ENCODE peak calls at places on chromosomes 6 and 20, in four cellular contexts. D is NCI-H2171 treated with DMSO at 0.1 percent for 48 hours, Z is left ventricle myocardium inferior, J is 8988T. K is an unnamed sample.

GRCh38 chr6:111667921-111668320 is 62.2 kb upstream of the TRAF3IP2 start:
- DNase-seq in Z (no peak), J (no peak), D (no peak), K (no peak)

GRCh38 chr6:132161283-132161682 is 210.1 kb upstream of the CCN2 start:
- DNase-seq in Z (no peak), J (no peak), D (no peak), K (no peak)

GRCh38 chr6:5422321-5422915 is 161.1 kb downstream of the FARS2 start:
- DNase-seq in Z (no peak), J (no peak), D (peak; percentile 45), K (no peak)

GRCh38 chr20:31260326-31260932 is 3.0 kb downstream of the DEFB115 start:
- DNase-seq in Z (no peak), J (no peak), D (peak; percentile 30), K (no peak)

GRCh38 chr6:127119361-127120108 is 1.1 kb downstream of the RSPO3 start:
- DNase-seq in J (no peak), D (no peak), Z (no peak), K (no peak)

GRCh38 chr6:114194362-114195343 is 148.2 kb downstream of the HS3ST5 start:
- DNase-seq in D (no peak), Z (no peak), J (no peak), K (no peak)

GRCh38 chr20:24772667-24773066 is 176.4 kb upstream of the CST7 start:
- DNase-seq in Z (no peak), D (no peak), J (no peak), K (no peak)

GRCh38 chr20:63475209-63475608 is 2.8 kb upstream of the KCNQ2 start:
- DNase-seq in Z (no peak), D (no peak), J (no peak), K (no peak)

GRCh38 chr6:13428528-13429405 is 58.6 kb downstream of the GFOD1 start:
- DNase-seq in Z (no peak), D (no peak), J (no peak), K (no peak)

GRCh38 chr6:168215121-168215808 is 104.3 kb downstream of the DACT2 start:
- DNase-seq in J (no peak), D (no peak), Z (no peak), K (no peak)

GRCh38 chr20:58546312-58546711 is 31.1 kb upstream of the APCDD1L start:
- DNase-seq in D (no peak), Z (no peak), J (no peak), K (no peak)

GRCh38 chr6:43627008-43627825 is 1.8 kb downstream of the GTPBP2 start:
- DNase-seq in D (no peak), J (no peak), Z (peak; percentile 65), K (no peak)

GRCh38 chr6:56279346-56280080 is 32.1 kb upstream of the COL21A1 start:
- DNase-seq in D (no peak), J (no peak), Z (no peak), K (no peak)

GRCh38 chr6:6788394-6789020 is 200.0 kb downstream of the LY86 start:
- DNase-seq in Z (no peak), D (peak; percentile 72), J (no peak), K (no peak)

GRCh38 chr6:142886431-142887170 is 58.4 kb downstream of the HIVEP2 start:
- DNase-seq in D (peak; percentile 24), J (no peak), Z (no peak), K (peak; percentile 90)

GRCh38 chr6:158185729-158186456 is 17.7 kb downstream of the GTF2H5 start:
- DNase-seq in J (no peak), Z (no peak), D (no peak), K (no peak)

GRCh38 chr20:63070301-63070625 is 63.5 kb upstream of the BHLHE23 start:
- DNase-seq in Z (no peak), D (no peak), J (no peak), K (no peak)

GRCh38 chr6:32617751-32618150 is 19.5 kb upstream of the HLA-DQA1 start:
- DNase-seq in J (no peak), D (no peak), Z (no peak), K (no peak)

GRCh38 chr6:79538481-79538971 is 1.3 kb upstream of the LCA5 start:
- DNase-seq in Z (no peak), J (no peak), D (no peak), K (no peak)

GRCh38 chr6:139852484-139853140 is 478.2 kb upstream of the CITED2 start:
- DNase-seq in J (no peak), Z (no peak), D (no peak), K (no peak)

GRCh38 chr6:100346203-100346602 is 118.5 kb downstream of the SIM1 start:
- DNase-seq in Z (no peak), J (no peak), D (no peak), K (no peak)

GRCh38 chr6:110325197-110325596 is 33.0 kb downstream of the METTL24 start:
- DNase-seq in D (peak; percentile 91), Z (no peak), J (no peak), K (no peak)

GRCh38 chr6:42745083-42745637 is 743 bp downstream of the TBCC start:
- DNase-seq in D (peak; percentile 33), J (no peak), Z (no peak), K (no peak)

GRCh38 chr20:18650224-18650623 is 62.4 kb downstream of the DTD1 start:
- DNase-seq in Z (no peak), J (no peak), D (no peak), K (no peak)

GRCh38 chr6:170284126-170284773 is 6.6 kb downstream of the DLL1 start:
- DNase-seq in Z (no peak), D (no peak), J (no peak), K (no peak)

GRCh38 chr6:133609404-133610270 is 279.3 kb upstream of the TCF21 start:
- DNase-seq in J (no peak), Z (no peak), D (no peak), K (no peak)

GRCh38 chr6:16649241-16649640 is 112.0 kb downstream of the ATXN1 start:
- DNase-seq in J (no peak), Z (no peak), D (no peak), K (no peak)

GRCh38 chr6:42555477-42556457 is 8.1 kb upstream of the UBR2 start:
- DNase-seq in J (no peak), Z (no peak), D (no peak), K (no peak)

GRCh38 chr6:138517635-138518034 is 18.3 kb upstream of the NHSL1 start:
- DNase-seq in J (peak; percentile 23), Z (no peak), D (no peak), K (peak; percentile 29)

GRCh38 chr20:20562507-20562906 is 149.9 kb downstream of the RALGAPA2 start:
- DNase-seq in J (no peak), D (peak; percentile 98), Z (no peak), K (no peak)

GRCh38 chr6:136579800-136580199 is 29.6 kb upstream of the MAP7 start:
- DNase-seq in D (no peak), J (no peak), Z (no peak), K (no peak)

GRCh38 chr6:64034331-64034730 is 398.7 kb downstream of the PHF3 start:
- DNase-seq in Z (no peak), J (no peak), D (no peak), K (no peak)

GRCh38 chr20:54017846-54018245 is 52.5 kb downstream of the BCAS1 start:
- DNase-seq in J (no peak), Z (no peak), D (no peak), K (peak; percentile 83)